ENCODE peak calls at places on chromosomes 2 and 18, in six cellular contexts. E, O, V, J, R and U are unnamed samples.

GRCh38 chr2:121155502-121156056 is 129.4 kb downstream of the TFCP2L1 start:
- DNase-seq in E (peak), O (peak), V (no peak), J (no peak), R (no peak), U (no peak)

GRCh38 chr2:98505311-98505808 is 60.7 kb downstream of the INPP4A start:
- DNase-seq in E (no peak), O (peak), V (no peak), J (no peak), R (no peak), U (no peak)

GRCh38 chr2:143263045-143263625 is 133.9 kb downstream of the ARHGAP15 start:
- DNase-seq in E (peak), O (no peak), V (no peak), J (no peak), R (no peak), U (no peak)

GRCh38 chr2:134216152-134216829 is 37.6 kb upstream of the MGAT5 start:
- DNase-seq in E (no peak), O (no peak), V (no peak), J (no peak), R (no peak), U (no peak)

GRCh38 chr2:145860083-145860482 is 1340.2 kb upstream of the ZEB2 start:
- DNase-seq in E (no peak), O (no peak), V (no peak), J (no peak), R (no peak), U (no peak)

GRCh38 chr2:166230024-166230723 is 102.4 kb upstream of the SCN1A start:
- DNase-seq in E (peak), O (no peak), V (no peak), J (no peak), R (no peak), U (no peak)

GRCh38 chr2:108974674-108975073 is 14.3 kb downstream of the EDAR start:
- DNase-seq in E (no peak), O (no peak), V (no peak), J (no peak), R (no peak), U (no peak)

GRCh38 chr18:49548266-49548665 is 13.6 kb upstream of the LIPG start:
- DNase-seq in E (peak), O (no peak), V (peak), J (no peak), R (no peak), U (no peak)

GRCh38 chr2:486381-486780 is 190.8 kb downstream of the TMEM18 start:
- DNase-seq in E (no peak), O (no peak), V (no peak), J (no peak), R (no peak), U (no peak)

GRCh38 chr18:3709166-3709565 is 259.2 kb downstream of the TGIF1 start:
- DNase-seq in E (no peak), O (no peak), V (no peak), J (no peak), R (no peak), U (no peak)

GRCh38 chr18:60892441-60892840 is 440.8 kb upstream of the CDH20 start:
- DNase-seq in E (peak), O (no peak), V (no peak), J (no peak), R (no peak), U (no peak)

GRCh38 chr2:156321243-156321904 is 11.1 kb downstream of the NR4A2 start:
- DNase-seq in E (no peak), O (peak), V (no peak), J (no peak), R (peak), U (no peak)

GRCh38 chr2:81266106-81266505 is 961.6 kb upstream of the LRRTM1 start:
- DNase-seq in E (peak), O (no peak), V (peak), J (no peak), R (no peak), U (no peak)

GRCh38 chr2:71571945-71572344 is 118.6 kb downstream of the DYSF start:
- DNase-seq in E (no peak), O (no peak), V (no peak), J (no peak), R (no peak), U (no peak)

GRCh38 chr2:85705680-85706039 is 11.5 kb downstream of the GNLY start:
- DNase-seq in E (peak), O (peak), V (peak), J (no peak), R (no peak), U (no peak)

GRCh38 chr2:102155703-102156515 is 13.4 kb downstream of the IL1R1 start:
- DNase-seq in E (peak), O (no peak), V (no peak), J (no peak), R (no peak), U (no peak)

GRCh38 chr18:54296017-54296416 is 26.7 kb downstream of the POLI start:
- DNase-seq in E (peak), O (no peak), V (no peak), J (no peak), R (no peak), U (no peak)

GRCh38 chr2:222568866-222569265 is 87.0 kb downstream of the FARSB start:
- DNase-seq in E (peak), O (peak), V (no peak), J (no peak), R (no peak), U (no peak)

GRCh38 chr18:23437357-23438045 is 15.6 kb upstream of the RIOK3 start:
- DNase-seq in E (peak), O (peak), V (peak), J (peak), R (peak), U (peak)

GRCh38 chr18:50009772-50010171 is 185.2 kb downstream of the MYO5B start:
- DNase-seq in E (peak), O (peak), V (peak), J (peak), R (peak), U (no peak)

GRCh38 chr2:218003265-218003950 is 613 bp upstream of the TNS1 start:
- DNase-seq in E (no peak), O (no peak), V (no peak), J (no peak), R (no peak), U (no peak)